ENCODE peak calls at places on chromosome 1, in nine cellular contexts. N is COR-L47; Q is stimulated activated CD8-positive, alpha-beta memory T cell treated with anti-CD3 and anti-CD28 coated beads, Interleukin-15, amount 100 ng/mL, for 4 hours; I is NCI-H1105; S is stimulated activated CD4-positive, alpha-beta T cell treated with anti-CD3 and anti-CD28 coated beads, Interleukin-4, amount 100 ng/mL, for 48 hours; W is choroid plexus epithelial cell; Y is psoas muscle; R is HCT116; C is posterior cingulate gyrus. U is an unnamed sample.
A peak's percentile ranks its signal among the peaks of the same experiment; 100 is the strongest.

GRCh38 chr1:204213668-204214662 is at the start of gene GOLT1A:
- DNase-seq in N (no peak), Q (no peak), I (no peak), S (peak; percentile 26), W (peak; percentile 85), Y (peak; percentile 56), R (peak; percentile 85), C (peak; percentile 96), U (peak; percentile 42)

GRCh38 chr1:36643391-36644270 is 160.9 kb upstream of the CSF3R start:
- DNase-seq in N (no peak), Q (no peak), I (no peak), S (no peak), W (no peak), Y (no peak), R (no peak), C (no peak), U (no peak)

GRCh38 chr1:75795703-75796193 is 934 bp upstream of the MSH4 start:
- DNase-seq in N (no peak), Q (no peak), I (no peak), S (no peak), W (no peak), Y (no peak), R (no peak), C (no peak), U (no peak)

GRCh38 chr1:67840449-67840848 is 7.2 kb upstream of the GNG12 start:
- DNase-seq in N (no peak), Q (no peak), I (no peak), S (no peak), W (peak; percentile 94), Y (no peak), R (no peak), C (no peak), U (no peak)

GRCh38 chr1:48581256-48581655 is 109.3 kb upstream of the SPATA6 start:
- DNase-seq in N (no peak), Q (no peak), I (no peak), S (no peak), W (no peak), Y (no peak), R (no peak), C (no peak), U (no peak)

GRCh38 chr1:92430030-92430429 is 56.7 kb downstream of the GFI1 start:
- DNase-seq in N (no peak), Q (no peak), I (no peak), S (no peak), W (no peak), Y (no peak), R (no peak), C (no peak), U (no peak)

GRCh38 chr1:53589043-53589887 is 130.1 kb downstream of the DMRTB1 start:
- DNase-seq in N (no peak), Q (no peak), I (no peak), S (no peak), W (no peak), Y (no peak), R (no peak), C (peak; percentile 61), U (no peak)

GRCh38 chr1:195908121-195908520 is 700.1 kb downstream of the KCNT2 start:
- DNase-seq in N (no peak), Q (no peak), I (no peak), S (no peak), W (peak; percentile 50), Y (no peak), R (no peak), C (no peak), U (no peak)

GRCh38 chr1:241142493-241142892 is 214.5 kb downstream of the RGS7 start:
- DNase-seq in N (no peak), Q (no peak), I (no peak), S (no peak), W (no peak), Y (no peak), R (no peak), C (no peak), U (no peak)

GRCh38 chr1:11788549-11789053 is 17.2 kb downstream of the MTHFR start:
- DNase-seq in N (no peak), Q (no peak), I (no peak), S (no peak), W (no peak), Y (no peak), R (no peak), C (peak; percentile 78), U (no peak)

GRCh38 chr1:64711266-64711665 is 33.6 kb upstream of the RAVER2 start:
- DNase-seq in N (no peak), Q (no peak), I (no peak), S (no peak), W (no peak), Y (no peak), R (no peak), C (no peak), U (no peak)

U was measured in GM12891.